ENCODE peak calls at places on chromosomes 11 and 22, in nine cellular contexts. One of them, this sample, is unnamed.

GRCh38 chr11:84722583-84723108 is 904.5 kb downstream of the DLG2 start:
- DNase-seq in fibroblast of lung: no peak
- DNase-seq in Caki2: no peak
- DNase-seq in central memory CD4-positive, alpha-beta T cell: no peak
- DNase-seq in amniotic stem cell: no peak
- DNase-seq in SJCRH30: peak; percentile 24
- DNase-seq in fibroblast of pulmonary artery: no peak
- DNase-seq in T1000: no peak
- DNase-seq in globus pallidus: no peak
- DNase-seq in this sample: no peak

GRCh38 chr11:120137611-120138521 is at the start of gene TRIM29:
- DNase-seq in globus pallidus: no peak
- DNase-seq in fibroblast of lung: no peak
- DNase-seq in T1000: no peak
- DNase-seq in fibroblast of pulmonary artery: no peak
- DNase-seq in SJCRH30: no peak
- DNase-seq in central memory CD4-positive, alpha-beta T cell: no peak
- DNase-seq in Caki2: peak; percentile 79
- DNase-seq in amniotic stem cell: no peak
- DNase-seq in this sample: no peak

GRCh38 chr11:46521947-46522681 is 71.7 kb downstream of the AMBRA1 start:
- DNase-seq in fibroblast of lung: peak; percentile 20
- DNase-seq in SJCRH30: peak; percentile 36
- DNase-seq in fibroblast of pulmonary artery: peak; percentile 20
- DNase-seq in Caki2: no peak
- DNase-seq in central memory CD4-positive, alpha-beta T cell: no peak
- DNase-seq in amniotic stem cell: no peak
- DNase-seq in globus pallidus: no peak
- DNase-seq in T1000: no peak
- DNase-seq in this sample: peak; percentile 78

GRCh38 chr11:13663631-13664071 is 4.8 kb upstream of the FAR1 start:
- DNase-seq in central memory CD4-positive, alpha-beta T cell: no peak
- DNase-seq in fibroblast of pulmonary artery: peak; percentile 42
- DNase-seq in T1000: no peak
- DNase-seq in fibroblast of lung: peak; percentile 22
- DNase-seq in SJCRH30: no peak
- DNase-seq in amniotic stem cell: no peak
- DNase-seq in globus pallidus: no peak
- DNase-seq in Caki2: no peak
- DNase-seq in this sample: peak; percentile 63

GRCh38 chr11:45659818-45660160 is 5.6 kb downstream of the CHST1 start:
- DNase-seq in SJCRH30: no peak
- DNase-seq in fibroblast of pulmonary artery: no peak
- DNase-seq in amniotic stem cell: no peak
- DNase-seq in T1000: no peak
- DNase-seq in globus pallidus: no peak
- DNase-seq in central memory CD4-positive, alpha-beta T cell: no peak
- DNase-seq in Caki2: no peak
- DNase-seq in fibroblast of lung: no peak
- DNase-seq in this sample: peak; percentile 56

GRCh38 chr11:55773138-55773537 is at the start of gene OR5D13:
- DNase-seq in Caki2: no peak
- DNase-seq in T1000: no peak
- DNase-seq in central memory CD4-positive, alpha-beta T cell: no peak
- DNase-seq in SJCRH30: no peak
- DNase-seq in globus pallidus: no peak
- DNase-seq in fibroblast of pulmonary artery: no peak
- DNase-seq in amniotic stem cell: no peak
- DNase-seq in fibroblast of lung: no peak
- DNase-seq in this sample: no peak

GRCh38 chr11:103486609-103487008 is 377.4 kb downstream of the DYNC2H1 start:
- DNase-seq in globus pallidus: no peak
- DNase-seq in fibroblast of pulmonary artery: no peak
- DNase-seq in central memory CD4-positive, alpha-beta T cell: no peak
- DNase-seq in amniotic stem cell: no peak
- DNase-seq in Caki2: no peak
- DNase-seq in SJCRH30: no peak
- DNase-seq in T1000: no peak
- DNase-seq in fibroblast of lung: no peak
- DNase-seq in this sample: peak; percentile 27

GRCh38 chr11:109490953-109491733 is 69.2 kb downstream of the C11orf87 start:
- DNase-seq in central memory CD4-positive, alpha-beta T cell: no peak
- DNase-seq in T1000: no peak
- DNase-seq in globus pallidus: no peak
- DNase-seq in fibroblast of lung: no peak
- DNase-seq in fibroblast of pulmonary artery: peak; percentile 2
- DNase-seq in Caki2: no peak
- DNase-seq in amniotic stem cell: no peak
- DNase-seq in SJCRH30: no peak
- DNase-seq in this sample: peak; percentile 29

GRCh38 chr11:86818466-86819282 is 18.3 kb downstream of the PRSS23 start:
- DNase-seq in globus pallidus: peak; percentile 74
- DNase-seq in fibroblast of pulmonary artery: peak; percentile 89
- DNase-seq in Caki2: peak; percentile 55
- DNase-seq in amniotic stem cell: peak; percentile 72
- DNase-seq in fibroblast of lung: peak; percentile 88
- DNase-seq in SJCRH30: no peak
- DNase-seq in central memory CD4-positive, alpha-beta T cell: peak; percentile 18
- DNase-seq in T1000: no peak
- DNase-seq in this sample: no peak

GRCh38 chr11:3824714-3825472 is 15.9 kb downstream of the RHOG start:
- DNase-seq in fibroblast of lung: no peak
- DNase-seq in fibroblast of pulmonary artery: peak; percentile 55
- DNase-seq in globus pallidus: peak; percentile 86
- DNase-seq in SJCRH30: no peak
- DNase-seq in central memory CD4-positive, alpha-beta T cell: peak; percentile 71
- DNase-seq in T1000: no peak
- DNase-seq in Caki2: no peak
- DNase-seq in amniotic stem cell: no peak
- DNase-seq in this sample: peak; percentile 78

GRCh38 chr11:109236696-109237095 is 185.3 kb upstream of the C11orf87 start:
- DNase-seq in fibroblast of lung: no peak
- DNase-seq in globus pallidus: no peak
- DNase-seq in central memory CD4-positive, alpha-beta T cell: no peak
- DNase-seq in T1000: no peak
- DNase-seq in Caki2: peak; percentile 33
- DNase-seq in fibroblast of pulmonary artery: peak; percentile 3
- DNase-seq in SJCRH30: no peak
- DNase-seq in amniotic stem cell: no peak
- DNase-seq in this sample: no peak

GRCh38 chr11:117614695-117615094 is 182.3 kb downstream of the DSCAML1 start:
- DNase-seq in fibroblast of lung: no peak
- DNase-seq in T1000: no peak
- DNase-seq in Caki2: no peak
- DNase-seq in fibroblast of pulmonary artery: no peak
- DNase-seq in central memory CD4-positive, alpha-beta T cell: no peak
- DNase-seq in amniotic stem cell: no peak
- DNase-seq in globus pallidus: no peak
- DNase-seq in SJCRH30: no peak
- DNase-seq in this sample: no peak

GRCh38 chr11:131688056-131688693 is 317.8 kb downstream of the NTM start:
- DNase-seq in SJCRH30: peak; percentile 36
- DNase-seq in fibroblast of lung: peak; percentile 48
- DNase-seq in central memory CD4-positive, alpha-beta T cell: no peak
- DNase-seq in fibroblast of pulmonary artery: peak; percentile 62
- DNase-seq in globus pallidus: no peak
- DNase-seq in T1000: no peak
- DNase-seq in Caki2: no peak
- DNase-seq in amniotic stem cell: no peak
- DNase-seq in this sample: peak; percentile 99

GRCh38 chr11:60282291-60282690 is 1.8 kb downstream of the MS4A4A start:
- DNase-seq in globus pallidus: no peak
- DNase-seq in central memory CD4-positive, alpha-beta T cell: no peak
- DNase-seq in Caki2: no peak
- DNase-seq in fibroblast of lung: no peak
- DNase-seq in amniotic stem cell: no peak
- DNase-seq in SJCRH30: no peak
- DNase-seq in T1000: no peak
- DNase-seq in fibroblast of pulmonary artery: no peak
- DNase-seq in this sample: no peak

GRCh38 chr22:40826984-40827741 is 8.0 kb upstream of the SLC25A17 start:
- DNase-seq in fibroblast of lung: no peak
- DNase-seq in Caki2: peak; percentile 51
- DNase-seq in globus pallidus: no peak
- DNase-seq in SJCRH30: no peak
- DNase-seq in central memory CD4-positive, alpha-beta T cell: no peak
- DNase-seq in T1000: no peak
- DNase-seq in fibroblast of pulmonary artery: no peak
- DNase-seq in amniotic stem cell: no peak
- DNase-seq in this sample: no peak

GRCh38 chr11:80197155-80197554 is 756.3 kb upstream of the TENM4 start:
- DNase-seq in T1000: peak; percentile 23
- DNase-seq in fibroblast of lung: no peak
- DNase-seq in fibroblast of pulmonary artery: no peak
- DNase-seq in amniotic stem cell: no peak
- DNase-seq in Caki2: no peak
- DNase-seq in globus pallidus: no peak
- DNase-seq in central memory CD4-positive, alpha-beta T cell: no peak
- DNase-seq in SJCRH30: no peak
- DNase-seq in this sample: no peak

GRCh38 chr11:113721462-113722066 is 15.5 kb upstream of the TMPRSS5 start:
- DNase-seq in T1000: no peak
- DNase-seq in Caki2: no peak
- DNase-seq in fibroblast of lung: no peak
- DNase-seq in globus pallidus: no peak
- DNase-seq in amniotic stem cell: no peak
- DNase-seq in fibroblast of pulmonary artery: peak; percentile 66
- DNase-seq in central memory CD4-positive, alpha-beta T cell: no peak
- DNase-seq in SJCRH30: no peak
- DNase-seq in this sample: no peak

GRCh38 chr11:123630126-123630531 is 24.3 kb downstream of the SCN3B start:
- DNase-seq in globus pallidus: no peak
- DNase-seq in fibroblast of lung: no peak
- DNase-seq in amniotic stem cell: no peak
- DNase-seq in fibroblast of pulmonary artery: no peak
- DNase-seq in T1000: no peak
- DNase-seq in Caki2: no peak
- DNase-seq in SJCRH30: no peak
- DNase-seq in central memory CD4-positive, alpha-beta T cell: no peak
- DNase-seq in this sample: no peak

GRCh38 chr11:88420165-88420781 is 82.7 kb upstream of the CTSC start:
- DNase-seq in T1000: no peak
- DNase-seq in fibroblast of lung: peak; percentile 55
- DNase-seq in SJCRH30: no peak
- DNase-seq in fibroblast of pulmonary artery: peak; percentile 89
- DNase-seq in amniotic stem cell: no peak
- DNase-seq in globus pallidus: no peak
- DNase-seq in Caki2: no peak
- DNase-seq in central memory CD4-positive, alpha-beta T cell: no peak
- DNase-seq in this sample: peak; percentile 64

GRCh38 chr11:34292546-34292945 is 65.3 kb downstream of the ABTB2 start:
- DNase-seq in globus pallidus: no peak
- DNase-seq in SJCRH30: no peak
- DNase-seq in Caki2: no peak
- DNase-seq in fibroblast of lung: no peak
- DNase-seq in amniotic stem cell: no peak
- DNase-seq in fibroblast of pulmonary artery: no peak
- DNase-seq in T1000: no peak
- DNase-seq in central memory CD4-positive, alpha-beta T cell: no peak
- DNase-seq in this sample: no peak

GRCh38 chr11:107215006-107215405 is 196.7 kb upstream of the GUCY1A2 start:
- DNase-seq in SJCRH30: no peak
- DNase-seq in fibroblast of pulmonary artery: no peak
- DNase-seq in central memory CD4-positive, alpha-beta T cell: no peak
- DNase-seq in fibroblast of lung: no peak
- DNase-seq in amniotic stem cell: no peak
- DNase-seq in T1000: no peak
- DNase-seq in Caki2: no peak
- DNase-seq in globus pallidus: no peak
- DNase-seq in this sample: no peak

GRCh38 chr22:45166935-45167334 is 3.2 kb downstream of the NUP50 start:
- DNase-seq in SJCRH30: no peak
- DNase-seq in globus pallidus: no peak
- DNase-seq in Caki2: no peak
- DNase-seq in central memory CD4-positive, alpha-beta T cell: no peak
- DNase-seq in fibroblast of pulmonary artery: no peak
- DNase-seq in fibroblast of lung: no peak
- DNase-seq in amniotic stem cell: no peak
- DNase-seq in T1000: no peak
- DNase-seq in this sample: no peak

GRCh38 chr22:28031383-28031922 is 112.4 kb upstream of the PITPNB start:
- DNase-seq in SJCRH30: no peak
- DNase-seq in globus pallidus: no peak
- DNase-seq in fibroblast of pulmonary artery: no peak
- DNase-seq in fibroblast of lung: no peak
- DNase-seq in Caki2: no peak
- DNase-seq in central memory CD4-positive, alpha-beta T cell: no peak
- DNase-seq in T1000: no peak
- DNase-seq in amniotic stem cell: no peak
- DNase-seq in this sample: no peak